ENCODE peak calls at places on chromosomes 5 and 9, in seven cellular contexts. I is effector CD4-positive, alpha-beta T cell; J is stimulated activated CD4-positive, alpha-beta T cell treated with anti-CD3 and anti-CD28 coated beads, Interleukin-1b, Interleukin-23, amount 100 ng/mL, for 24 hours; N is AG08395; U is H54; D is BJ; M is Calu3. X is an unnamed sample.

GRCh38 chr9:135068776-135069415 is 18.6 kb upstream of the OLFM1 start:
- DNase-seq in I (no peak), J (no peak), M (no peak), D (no peak), N (no peak), U (no peak), X (no peak)

GRCh38 chr5:111779260-111780254 is 22.6 kb upstream of the NREP start:
- DNase-seq in J (no peak), I (no peak), N (peak; percentile 21), U (no peak), M (no peak), D (no peak), X (no peak)

GRCh38 chr9:71911061-71911907 is at the start of the genes ABHD17B and C9orf85:
- DNase-seq in J (peak; percentile 85), N (peak; percentile 98), I (peak; percentile 97), D (peak; percentile 99), M (peak; percentile 96), U (peak; percentile 99), X (peak; percentile 96)

GRCh38 chr5:172745836-172746235 is 25.2 kb downstream of the DUSP1 start:
- DNase-seq in I (no peak), M (no peak), N (no peak), D (no peak), J (no peak), U (no peak), X (no peak)

GRCh38 chr5:180291943-180292831 is at the start of gene MAPK9:
- DNase-seq in U (peak; percentile 83), M (peak; percentile 91), N (peak; percentile 95), D (no peak), I (peak; percentile 80), J (peak; percentile 68), X (no peak)

GRCh38 chr9:107928701-107929371 is 439.3 kb upstream of the KLF4 start:
- DNase-seq in D (no peak), M (no peak), I (no peak), N (no peak), U (no peak), J (no peak), X (no peak)

GRCh38 chr9:71249729-71250317 is 128.4 kb upstream of the TRPM3 start:
- DNase-seq in M (peak; percentile 19), I (no peak), J (no peak), U (peak; percentile 43), D (peak; percentile 19), N (peak; percentile 76), X (no peak)

GRCh38 chr9:77440057-77440456 is 208.1 kb downstream of the GNA14 start:
- DNase-seq in U (peak; percentile 97), J (no peak), M (no peak), N (peak; percentile 65), D (peak; percentile 42), I (no peak), X (no peak)

GRCh38 chr5:2156358-2157059 is 273.8 kb upstream of the IRX4 start:
- DNase-seq in D (no peak), M (no peak), N (no peak), I (no peak), U (no peak), J (no peak), X (no peak)

GRCh38 chr9:129916707-129917106 is 81.4 kb downstream of the USP20 start:
- DNase-seq in D (no peak), M (no peak), N (no peak), I (no peak), J (no peak), U (no peak), X (no peak)

GRCh38 chr5:167479796-167480195 is 811.6 kb upstream of the WWC1 start:
- DNase-seq in M (no peak), J (no peak), N (no peak), I (no peak), D (no peak), U (no peak), X (no peak)

GRCh38 chr9:135760465-135760864 is 58.5 kb downstream of the KCNT1 start:
- DNase-seq in M (no peak), J (no peak), I (no peak), N (no peak), U (no peak), D (no peak), X (no peak)

GRCh38 chr9:136941231-136942111 is 3.1 kb downstream of the FBXW5 start:
- DNase-seq in D (no peak), N (no peak), J (no peak), I (no peak), U (no peak), M (no peak), X (no peak)

GRCh38 chr5:71830626-71831539 is 111.8 kb downstream of the CARTPT start:
- DNase-seq in N (peak; percentile 89), M (peak; percentile 51), D (peak; percentile 48), U (peak; percentile 47), I (no peak), J (no peak), X (peak; percentile 49)

GRCh38 chr5:83353231-83353630 is 118.3 kb upstream of the VCAN start:
- DNase-seq in N (no peak), D (no peak), M (no peak), U (no peak), I (no peak), J (no peak), X (no peak)

GRCh38 chr5:108989761-108990392 is 242.2 kb downstream of the FER start:
- DNase-seq in N (no peak), J (no peak), U (no peak), M (no peak), D (peak; percentile 12), I (no peak), X (no peak)

GRCh38 chr9:131960311-131960710 is 119.4 kb downstream of the MED27 start:
- DNase-seq in J (no peak), M (no peak), N (no peak), U (peak; percentile 33), D (no peak), I (no peak), X (no peak)

GRCh38 chr5:73587923-73588322 is 22.4 kb downstream of the UTP15 start:
- DNase-seq in U (no peak), J (no peak), M (no peak), I (no peak), D (no peak), N (no peak), X (no peak)

GRCh38 chr5:82613886-82614285 is 335.7 kb upstream of the RPS23 start:
- DNase-seq in U (no peak), M (no peak), J (no peak), N (no peak), D (no peak), I (no peak), X (no peak)

GRCh38 chr5:98031926-98032325 is 741.5 kb upstream of the RGMB start:
- DNase-seq in M (no peak), N (peak; percentile 9), I (no peak), J (no peak), D (no peak), U (no peak), X (no peak)

GRCh38 chr5:92703991-92704390 is 877.0 kb downstream of the NR2F1-AS1 start:
- DNase-seq in U (no peak), D (no peak), J (no peak), M (no peak), I (no peak), N (no peak), X (no peak)

GRCh38 chr9:137009938-137010732 is 13.8 kb upstream of the CLIC3 start:
- DNase-seq in J (no peak), U (no peak), N (no peak), M (no peak), D (no peak), I (no peak), X (no peak)

GRCh38 chr5:74206571-74207550 is 433.7 kb downstream of the ENC1 start:
- DNase-seq in N (peak; percentile 76), D (no peak), M (peak; percentile 60), U (no peak), J (no peak), I (no peak), X (no peak)

GRCh38 chr9:131588396-131588795 is 43.1 kb downstream of the PRRT1B start:
- DNase-seq in J (no peak), U (no peak), N (no peak), M (no peak), D (no peak), I (no peak), X (no peak)

GRCh38 chr9:110648698-110649097 is 19.9 kb upstream of the MUSK start:
- DNase-seq in M (no peak), N (no peak), U (no peak), J (no peak), I (no peak), D (no peak), X (no peak)

GRCh38 chr5:80738466-80738865 is 83.7 kb upstream of the DHFR start:
- DNase-seq in I (no peak), M (no peak), J (no peak), U (no peak), N (no peak), D (no peak), X (no peak)

GRCh38 chr5:96991708-96992107 is 55.8 kb downstream of the LNPEP start:
- DNase-seq in U (no peak), N (no peak), M (no peak), J (no peak), I (no peak), D (no peak), X (no peak)

GRCh38 chr5:81247441-81247972 is 14.4 kb downstream of the CKMT2 start:
- DNase-seq in N (peak; percentile 52), U (peak; percentile 25), D (no peak), J (no peak), M (no peak), I (no peak), X (no peak)

GRCh38 chr5:129271309-129271708 is 176.8 kb downstream of the ISOC1 start:
- DNase-seq in U (no peak), N (no peak), M (peak; percentile 36), D (no peak), I (no peak), J (no peak), X (no peak)

GRCh38 chr5:172837640-172838039 is 3.6 kb downstream of the ERGIC1 start:
- DNase-seq in N (no peak), I (no peak), M (peak; percentile 73), J (no peak), U (no peak), D (no peak), X (no peak)

GRCh38 chr5:108451269-108451668 is 69.4 kb upstream of the FBXL17 start:
- DNase-seq in U (no peak), N (no peak), J (no peak), M (no peak), I (no peak), D (no peak), X (no peak)

GRCh38 chr5:179534431-179534830 is 15.9 kb upstream of the RUFY1 start:
- DNase-seq in I (no peak), M (no peak), J (no peak), U (no peak), D (no peak), N (no peak), X (no peak)

X was measured in cerebellar nuclear complex.